ENCODE peak calls at places on chromosomes 12 and 14, in four cellular contexts. One of them, this sample, is unnamed.

GRCh38 chr14:30227871-30228270 is 300.2 kb upstream of the PRKD1 start:
- DNase-seq in activated T-helper 1 cell treated with anti-CD3 and anti-CD28 coated beads, Interleukin-12 subunit alpha, Interleukin-12 subunit beta, Interleukin-2, Interleukin-4 antibody, amounts not matched to agents 30 ng/mL and 10 ng/mL and 1 ng/mL, durations not matched to agents 14 hours and 24 hours and 36 hours: no peak
- DNase-seq in A549: no peak
- DNase-seq in GM03348: peak; percentile 27
- DNase-seq in this sample: peak; percentile 42

GRCh38 chr14:60649815-60650381 is 621 bp upstream of the SIX1 start:
- DNase-seq in activated T-helper 1 cell treated with anti-CD3 and anti-CD28 coated beads, Interleukin-12 subunit alpha, Interleukin-12 subunit beta, Interleukin-2, Interleukin-4 antibody, amounts not matched to agents 30 ng/mL and 10 ng/mL and 1 ng/mL, durations not matched to agents 14 hours and 24 hours and 36 hours: no peak
- DNase-seq in A549: no peak
- DNase-seq in GM03348: peak; percentile 19
- DNase-seq in this sample: no peak

GRCh38 chr14:55123101-55123500 is 6.0 kb upstream of the LGALS3 start:
- DNase-seq in activated T-helper 1 cell treated with anti-CD3 and anti-CD28 coated beads, Interleukin-12 subunit alpha, Interleukin-12 subunit beta, Interleukin-2, Interleukin-4 antibody, amounts not matched to agents 30 ng/mL and 10 ng/mL and 1 ng/mL, durations not matched to agents 14 hours and 24 hours and 36 hours: no peak
- DNase-seq in A549: no peak
- DNase-seq in GM03348: peak; percentile 71
- DNase-seq in this sample: peak; percentile 79

GRCh38 chr12:40735551-40736230 is 43.5 kb downstream of the CNTN1 start:
- DNase-seq in activated T-helper 1 cell treated with anti-CD3 and anti-CD28 coated beads, Interleukin-12 subunit alpha, Interleukin-12 subunit beta, Interleukin-2, Interleukin-4 antibody, amounts not matched to agents 30 ng/mL and 10 ng/mL and 1 ng/mL, durations not matched to agents 14 hours and 24 hours and 36 hours: no peak
- DNase-seq in A549: no peak
- DNase-seq in GM03348: no peak
- DNase-seq in this sample: no peak

GRCh38 chr14:33836203-33836894 is 114.5 kb downstream of the EGLN3 start:
- DNase-seq in activated T-helper 1 cell treated with anti-CD3 and anti-CD28 coated beads, Interleukin-12 subunit alpha, Interleukin-12 subunit beta, Interleukin-2, Interleukin-4 antibody, amounts not matched to agents 30 ng/mL and 10 ng/mL and 1 ng/mL, durations not matched to agents 14 hours and 24 hours and 36 hours: no peak
- DNase-seq in A549: no peak
- DNase-seq in GM03348: no peak
- DNase-seq in this sample: no peak

GRCh38 chr12:111158992-111159391 is 209.9 kb downstream of the PHETA1 start:
- DNase-seq in activated T-helper 1 cell treated with anti-CD3 and anti-CD28 coated beads, Interleukin-12 subunit alpha, Interleukin-12 subunit beta, Interleukin-2, Interleukin-4 antibody, amounts not matched to agents 30 ng/mL and 10 ng/mL and 1 ng/mL, durations not matched to agents 14 hours and 24 hours and 36 hours: no peak
- DNase-seq in A549: no peak
- DNase-seq in GM03348: no peak
- DNase-seq in this sample: no peak

GRCh38 chr12:103665971-103666370 is 78.9 kb downstream of the STAB2 start:
- DNase-seq in activated T-helper 1 cell treated with anti-CD3 and anti-CD28 coated beads, Interleukin-12 subunit alpha, Interleukin-12 subunit beta, Interleukin-2, Interleukin-4 antibody, amounts not matched to agents 30 ng/mL and 10 ng/mL and 1 ng/mL, durations not matched to agents 14 hours and 24 hours and 36 hours: no peak
- DNase-seq in A549: no peak
- DNase-seq in GM03348: no peak
- DNase-seq in this sample: no peak

GRCh38 chr14:94306047-94306978 is 13.2 kb upstream of the SERPINA10 start:
- DNase-seq in activated T-helper 1 cell treated with anti-CD3 and anti-CD28 coated beads, Interleukin-12 subunit alpha, Interleukin-12 subunit beta, Interleukin-2, Interleukin-4 antibody, amounts not matched to agents 30 ng/mL and 10 ng/mL and 1 ng/mL, durations not matched to agents 14 hours and 24 hours and 36 hours: no peak
- DNase-seq in A549: no peak
- DNase-seq in GM03348: no peak
- DNase-seq in this sample: no peak

GRCh38 chr14:64012720-64013119 is 159.9 kb downstream of the SYNE2 start:
- DNase-seq in activated T-helper 1 cell treated with anti-CD3 and anti-CD28 coated beads, Interleukin-12 subunit alpha, Interleukin-12 subunit beta, Interleukin-2, Interleukin-4 antibody, amounts not matched to agents 30 ng/mL and 10 ng/mL and 1 ng/mL, durations not matched to agents 14 hours and 24 hours and 36 hours: no peak
- DNase-seq in A549: no peak
- DNase-seq in GM03348: no peak
- DNase-seq in this sample: no peak

GRCh38 chr12:28253175-28253641 is 63.0 kb downstream of the CCDC91 start:
- DNase-seq in activated T-helper 1 cell treated with anti-CD3 and anti-CD28 coated beads, Interleukin-12 subunit alpha, Interleukin-12 subunit beta, Interleukin-2, Interleukin-4 antibody, amounts not matched to agents 30 ng/mL and 10 ng/mL and 1 ng/mL, durations not matched to agents 14 hours and 24 hours and 36 hours: peak; percentile 18
- DNase-seq in A549: no peak
- DNase-seq in GM03348: no peak
- DNase-seq in this sample: peak; percentile 38

GRCh38 chr12:120583478-120584030 is 2.4 kb upstream of the POP5 start:
- DNase-seq in activated T-helper 1 cell treated with anti-CD3 and anti-CD28 coated beads, Interleukin-12 subunit alpha, Interleukin-12 subunit beta, Interleukin-2, Interleukin-4 antibody, amounts not matched to agents 30 ng/mL and 10 ng/mL and 1 ng/mL, durations not matched to agents 14 hours and 24 hours and 36 hours: peak; percentile 68
- DNase-seq in A549: peak; percentile 58
- DNase-seq in GM03348: peak; percentile 89
- DNase-seq in this sample: peak; percentile 12

This sample was measured in kidney glomerular epithelial cell.